ENCODE peak calls at places on chromosomes 6 and 20, in six cellular contexts. One of them, this sample, is unnamed.

GRCh38 chr6:150744522-150745260 is 120.8 kb upstream of the MTHFD1L start:
- DNase-seq in H1: no peak
- DNase-seq in epithelial cell of esophagus: no peak
- DNase-seq in esophagus muscularis mucosa: no peak
- DNase-seq in thoracic aorta: no peak
- DNase-seq in MM.1S: no peak
- DNase-seq in this sample: no peak

GRCh38 chr6:42616716-42617115 is 52.9 kb downstream of the UBR2 start:
- DNase-seq in H1: no peak
- DNase-seq in epithelial cell of esophagus: peak; percentile 25
- DNase-seq in esophagus muscularis mucosa: no peak
- DNase-seq in thoracic aorta: no peak
- DNase-seq in MM.1S: no peak
- DNase-seq in this sample: no peak

GRCh38 chr6:39755231-39755630 is 30.0 kb upstream of the KIF6 start:
- DNase-seq in H1: no peak
- DNase-seq in epithelial cell of esophagus: no peak
- DNase-seq in esophagus muscularis mucosa: no peak
- DNase-seq in thoracic aorta: no peak
- DNase-seq in MM.1S: no peak
- DNase-seq in this sample: no peak

GRCh38 chr6:47251396-47251795 is 58.3 kb downstream of the TNFRSF21 start:
- DNase-seq in H1: no peak
- DNase-seq in epithelial cell of esophagus: no peak
- DNase-seq in esophagus muscularis mucosa: no peak
- DNase-seq in thoracic aorta: no peak
- DNase-seq in MM.1S: no peak
- DNase-seq in this sample: no peak

GRCh38 chr6:15674690-15675386 is 12.0 kb upstream of the DTNBP1 start:
- DNase-seq in H1: no peak
- DNase-seq in epithelial cell of esophagus: no peak
- DNase-seq in esophagus muscularis mucosa: no peak
- DNase-seq in thoracic aorta: no peak
- DNase-seq in MM.1S: peak; percentile 18
- DNase-seq in this sample: peak; percentile 31

GRCh38 chr6:116256694-116257093 is 2.8 kb upstream of the TSPYL4 start:
- DNase-seq in H1: no peak
- DNase-seq in epithelial cell of esophagus: no peak
- DNase-seq in esophagus muscularis mucosa: no peak
- DNase-seq in thoracic aorta: no peak
- DNase-seq in MM.1S: no peak
- DNase-seq in this sample: no peak

GRCh38 chr6:33418690-33419291 is 884 bp upstream of the CUTA start:
- DNase-seq in H1: peak; percentile 55
- DNase-seq in epithelial cell of esophagus: no peak
- DNase-seq in esophagus muscularis mucosa: no peak
- DNase-seq in thoracic aorta: no peak
- DNase-seq in MM.1S: no peak
- DNase-seq in this sample: no peak

GRCh38 chr20:40481743-40482458 is 207.1 kb downstream of the MAFB start:
- DNase-seq in H1: no peak
- DNase-seq in epithelial cell of esophagus: no peak
- DNase-seq in esophagus muscularis mucosa: peak; percentile 72
- DNase-seq in thoracic aorta: no peak
- DNase-seq in MM.1S: peak; percentile 33
- DNase-seq in this sample: no peak

GRCh38 chr6:74409447-74409846 is 713.4 kb downstream of the CD109 start:
- DNase-seq in H1: no peak
- DNase-seq in epithelial cell of esophagus: peak; percentile 81
- DNase-seq in esophagus muscularis mucosa: no peak
- DNase-seq in thoracic aorta: no peak
- DNase-seq in MM.1S: peak; percentile 20
- DNase-seq in this sample: no peak
- TF ChIP-seq CTCF in H1: no peak
- TF ChIP-seq CTCF in epithelial cell of esophagus: peak; percentile 60
- TF ChIP-seq CTCF in esophagus muscularis mucosa: peak; percentile 62
- TF ChIP-seq CTCF in thoracic aorta: peak; percentile 40
- TF ChIP-seq CTCF in MM.1S: peak; percentile 21
- TF ChIP-seq CTCF in this sample: no peak

GRCh38 chr6:166624275-166624674 is 2.8 kb downstream of the RPS6KA2 start:
- DNase-seq in H1: no peak
- DNase-seq in epithelial cell of esophagus: peak; percentile 69
- DNase-seq in esophagus muscularis mucosa: no peak
- DNase-seq in thoracic aorta: no peak
- DNase-seq in MM.1S: no peak
- DNase-seq in this sample: no peak

GRCh38 chr6:166625356-166625755 is 1.7 kb downstream of the RPS6KA2 start:
- DNase-seq in H1: no peak
- DNase-seq in epithelial cell of esophagus: peak; percentile 16
- DNase-seq in esophagus muscularis mucosa: no peak
- DNase-seq in thoracic aorta: no peak
- DNase-seq in MM.1S: no peak
- DNase-seq in this sample: no peak

GRCh38 chr6:166627875-166628849 is 1.1 kb upstream of the RPS6KA2 start:
- DNase-seq in H1: peak; percentile 78
- DNase-seq in epithelial cell of esophagus: peak; percentile 63
- DNase-seq in esophagus muscularis mucosa: no peak
- DNase-seq in thoracic aorta: no peak
- DNase-seq in MM.1S: peak; percentile 43
- DNase-seq in this sample: peak; percentile 71

GRCh38 chr6:166627039-166627874 is at the start of gene RPS6KA2:
- DNase-seq in H1: peak; percentile 100
- DNase-seq in epithelial cell of esophagus: peak; percentile 100
- DNase-seq in esophagus muscularis mucosa: peak; percentile 100
- DNase-seq in thoracic aorta: peak; percentile 100
- DNase-seq in MM.1S: peak; percentile 92
- DNase-seq in this sample: peak; percentile 100

DNA sequence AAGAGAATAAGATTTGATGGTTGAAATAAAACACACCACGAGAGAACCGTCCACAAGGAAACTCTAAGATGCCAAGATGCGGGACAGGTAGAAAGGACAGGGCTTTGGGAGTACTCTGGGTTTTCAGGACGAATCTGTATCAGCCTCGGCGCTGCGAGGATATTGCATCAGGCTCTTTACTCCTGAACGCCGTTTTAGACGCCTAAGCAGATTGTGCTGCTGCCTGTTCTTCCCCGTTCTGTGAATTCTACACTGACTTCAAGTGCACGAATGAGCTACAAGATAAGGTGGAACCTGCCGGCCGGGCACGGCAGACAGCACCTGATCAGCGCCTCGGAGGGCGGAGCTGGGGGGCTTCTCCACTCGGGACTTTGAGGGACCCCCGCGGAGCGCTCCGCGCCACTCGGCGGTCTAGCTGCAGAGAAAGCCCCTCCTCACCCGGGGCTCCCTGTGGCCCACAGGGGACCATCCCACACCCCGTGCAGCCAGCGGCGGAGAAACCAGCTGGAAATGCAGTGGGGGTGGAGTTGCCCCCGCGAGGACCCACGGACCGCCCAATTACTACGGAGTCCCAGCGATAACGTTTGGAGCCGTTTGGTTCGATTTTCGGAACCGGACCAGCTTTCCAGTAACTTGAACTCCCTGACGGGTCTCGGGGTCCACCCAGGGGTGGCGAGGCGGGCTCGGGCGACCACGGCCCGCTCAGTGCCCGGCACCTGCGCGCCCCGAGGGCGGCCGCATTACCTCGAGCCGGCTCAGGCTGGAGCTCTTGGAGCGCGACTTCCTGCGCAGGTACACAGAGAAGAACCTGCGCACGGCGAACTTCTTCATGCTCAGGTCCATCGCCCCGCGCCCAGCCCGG is 643 bp downstream of the RPS6KA2 start:
- DNase-seq in H1: no peak
- DNase-seq in epithelial cell of esophagus: peak; percentile 67
- DNase-seq in esophagus muscularis mucosa: no peak
- DNase-seq in thoracic aorta: no peak
- DNase-seq in MM.1S: peak; percentile 44
- DNase-seq in this sample: peak; percentile 40
- TF ChIP-seq CTCF in H1: no peak
- TF ChIP-seq CTCF in epithelial cell of esophagus: no peak
- TF ChIP-seq CTCF in esophagus muscularis mucosa: no peak
- TF ChIP-seq CTCF in thoracic aorta: no peak
- TF ChIP-seq CTCF in MM.1S: no peak
- TF ChIP-seq CTCF in this sample: no peak

DNA sequence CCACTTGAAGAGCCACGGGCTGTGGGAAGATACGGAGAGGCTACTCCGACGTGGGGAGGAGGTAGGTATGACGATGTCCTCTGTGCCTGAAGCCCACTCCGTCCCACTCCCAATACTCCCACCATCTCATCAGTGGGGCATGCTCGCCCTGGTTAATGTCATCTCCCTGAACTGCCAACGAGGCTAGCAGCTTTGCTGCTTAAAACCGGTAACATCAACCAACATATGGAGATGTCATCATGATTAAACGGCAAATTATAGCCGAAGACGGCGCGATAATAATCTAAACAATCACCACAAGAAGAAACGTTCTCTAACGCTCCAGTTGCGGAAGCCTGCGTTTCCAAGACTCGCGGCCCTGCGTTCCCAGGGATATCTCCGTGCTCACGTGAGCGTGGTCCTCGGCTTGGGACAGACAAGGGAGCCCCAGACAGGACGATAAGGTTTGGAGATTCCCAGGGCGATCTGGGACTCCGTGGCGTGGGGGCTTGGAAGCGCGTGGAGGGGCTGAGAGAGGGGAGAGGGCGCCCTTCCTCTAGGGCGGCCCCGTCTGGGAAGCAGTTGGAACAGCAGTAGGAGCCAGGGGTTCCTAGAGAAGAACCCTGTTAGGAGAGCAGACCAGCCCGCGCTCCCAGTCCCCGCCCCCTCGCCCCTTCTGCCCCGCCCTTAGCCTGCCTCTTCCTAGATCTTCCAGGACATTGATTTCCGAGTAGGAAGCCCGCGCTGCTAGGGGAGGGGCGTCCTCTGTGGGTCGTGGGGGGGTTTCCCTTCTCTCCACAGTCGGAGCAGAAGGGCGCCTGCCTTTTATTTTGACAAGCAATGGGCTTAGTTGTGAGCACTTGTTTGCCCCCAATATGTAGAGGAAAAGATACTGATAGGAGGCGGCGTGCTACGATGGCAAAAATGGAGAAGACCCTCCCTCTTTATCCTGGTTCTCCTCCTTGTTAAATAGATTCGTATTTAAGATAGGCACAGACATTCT is 10.7 kb downstream of the NRN1 start:
- DNase-seq in H1: peak; percentile 85
- DNase-seq in epithelial cell of esophagus: peak; percentile 14
- DNase-seq in esophagus muscularis mucosa: peak; percentile 92
- DNase-seq in thoracic aorta: no peak
- DNase-seq in MM.1S: no peak
- DNase-seq in this sample: peak; percentile 88
- TF ChIP-seq CTCF in H1: no peak
- TF ChIP-seq CTCF in epithelial cell of esophagus: peak; percentile 17
- TF ChIP-seq CTCF in esophagus muscularis mucosa: no peak
- TF ChIP-seq CTCF in thoracic aorta: no peak
- TF ChIP-seq CTCF in MM.1S: no peak
- TF ChIP-seq CTCF in this sample: peak; percentile 43

GRCh38 chr6:30942338-30943060 is 1.7 kb downstream of the MUCL3 start:
- DNase-seq in H1: peak; percentile 95
- DNase-seq in epithelial cell of esophagus: peak; percentile 89
- DNase-seq in esophagus muscularis mucosa: no peak
- DNase-seq in thoracic aorta: peak; percentile 8
- DNase-seq in MM.1S: no peak
- DNase-seq in this sample: peak; percentile 91
- TF ChIP-seq CTCF in H1: peak; percentile 48
- TF ChIP-seq CTCF in epithelial cell of esophagus: peak; percentile 72
- TF ChIP-seq CTCF in esophagus muscularis mucosa: peak; percentile 14
- TF ChIP-seq CTCF in thoracic aorta: no peak
- TF ChIP-seq CTCF in MM.1S: no peak
- TF ChIP-seq CTCF in this sample: peak; percentile 43

GRCh38 chr6:143527677-143528076 is 16.2 kb upstream of the FUCA2 start:
- DNase-seq in H1: no peak
- DNase-seq in epithelial cell of esophagus: no peak
- DNase-seq in esophagus muscularis mucosa: no peak
- DNase-seq in thoracic aorta: no peak
- DNase-seq in MM.1S: no peak
- DNase-seq in this sample: no peak

GRCh38 chr6:143528164-143528811 is 16.8 kb upstream of the FUCA2 start:
- DNase-seq in H1: no peak
- DNase-seq in epithelial cell of esophagus: no peak
- DNase-seq in esophagus muscularis mucosa: no peak
- DNase-seq in thoracic aorta: no peak
- DNase-seq in MM.1S: no peak
- DNase-seq in this sample: no peak

GRCh38 chr6:143531720-143532504 is 20.4 kb upstream of the FUCA2 start:
- DNase-seq in H1: no peak
- DNase-seq in epithelial cell of esophagus: no peak
- DNase-seq in esophagus muscularis mucosa: no peak
- DNase-seq in thoracic aorta: no peak
- DNase-seq in MM.1S: no peak
- DNase-seq in this sample: no peak

DNA sequence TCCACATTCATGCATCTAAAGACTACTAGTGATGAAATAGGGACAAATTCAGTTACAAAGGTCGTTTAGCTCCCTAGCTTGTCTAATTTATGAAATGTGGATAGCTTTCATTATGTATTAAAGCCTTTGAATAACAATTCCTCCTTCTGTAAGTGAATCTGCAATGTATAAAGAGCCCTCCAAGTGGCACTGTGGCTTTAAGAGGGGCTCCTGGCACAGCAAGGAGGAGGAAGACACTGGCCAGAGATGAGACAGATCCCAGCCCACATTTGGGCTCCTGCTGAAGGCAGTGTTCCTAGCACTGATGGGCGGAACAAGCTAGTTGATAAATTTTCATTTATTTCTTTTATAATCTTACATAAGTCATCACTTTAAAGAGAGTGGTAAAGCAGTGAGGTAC is 17.6 kb upstream of the FUCA2 start:
- DNase-seq in H1: no peak
- DNase-seq in epithelial cell of esophagus: no peak
- DNase-seq in esophagus muscularis mucosa: no peak
- DNase-seq in thoracic aorta: no peak
- DNase-seq in MM.1S: no peak
- DNase-seq in this sample: no peak
- TF ChIP-seq CTCF in H1: no peak
- TF ChIP-seq CTCF in epithelial cell of esophagus: no peak
- TF ChIP-seq CTCF in esophagus muscularis mucosa: no peak
- TF ChIP-seq CTCF in thoracic aorta: no peak
- TF ChIP-seq CTCF in MM.1S: no peak
- TF ChIP-seq CTCF in this sample: no peak

This sample was measured in nephron progenitor cell.